ENCODE peak calls at places on chromosome X, in four cellular contexts. B is HCT116, F is SK-N-SH, Q is K562. C is an unnamed sample.

GRCh38 chrX:83658731-83659130 is 150.6 kb downstream of the POU3F4 start:
- DNase-seq in Q (no peak), F (peak; percentile 8), B (no peak), C (peak; percentile 0)

GRCh38 chrX:119784747-119785446 is 6.5 kb downstream of the RPL39 start:
- DNase-seq in B (no peak), F (peak; percentile 47), Q (peak; percentile 46), C (peak; percentile 40)

GRCh38 chrX:108001218-108001814 is 19.1 kb upstream of the TEX13B start:
- DNase-seq in B (peak; percentile 21), F (peak; percentile 19), Q (no peak), C (no peak)

GRCh38 chrX:112636951-112637541 is 42.7 kb downstream of the LHFPL1 start:
- DNase-seq in B (no peak), Q (no peak), F (no peak), C (no peak)

GRCh38 chrX:47380268-47380667 is 9.9 kb downstream of the ZNF157 start:
- DNase-seq in F (no peak), B (no peak), Q (no peak), C (no peak)

GRCh38 chrX:141341341-141341740 is 99.0 kb upstream of the SPANXC start:
- DNase-seq in Q (no peak), B (no peak), F (no peak), C (no peak)

GRCh38 chrX:125295337-125295736 is 24.3 kb upstream of the TEX13C start:
- DNase-seq in Q (no peak), B (no peak), F (no peak), C (no peak)

GRCh38 chrX:134010690-134011089 is 25.3 kb upstream of the GPC3 start:
- DNase-seq in Q (no peak), F (no peak), B (no peak), C (no peak)

GRCh38 chrX:153662266-153662665 is 11.3 kb downstream of the PNCK start:
- DNase-seq in F (peak; percentile 27), Q (no peak), B (peak; percentile 51), C (no peak)

GRCh38 chrX:100750901-100751300 is 19.0 kb upstream of the SYTL4 start:
- DNase-seq in F (no peak), B (no peak), Q (no peak), C (no peak)

GRCh38 chrX:138897621-138898492 is 186.3 kb upstream of the FGF13 start:
- DNase-seq in F (no peak), B (no peak), Q (no peak), C (no peak)

GRCh38 chrX:17689971-17690409 is 47.3 kb upstream of the SCML1 start:
- DNase-seq in Q (peak; percentile 33), B (peak; percentile 16), F (peak; percentile 61), C (peak; percentile 38)

GRCh38 chrX:152061083-152061482 is 77.3 kb downstream of the MAGEA10 start:
- DNase-seq in F (no peak), Q (no peak), B (no peak), C (no peak)

GRCh38 chrX:130184857-130185256 is 13.1 kb downstream of the RAB33A start:
- DNase-seq in Q (no peak), F (no peak), B (no peak), C (no peak)

GRCh38 chrX:103361798-103362197 is 5.5 kb downstream of the TCEAL9 start:
- DNase-seq in B (no peak), F (no peak), Q (no peak), C (no peak)

GRCh38 chrX:38151426-38151825 is 69.2 kb downstream of the SRPX start:
- DNase-seq in B (no peak), Q (no peak), F (no peak), C (no peak)

GRCh38 chrX:106177106-106177981 is 9.2 kb downstream of the PWWP3B start:
- DNase-seq in F (no peak), Q (peak; percentile 6), B (no peak), C (peak; percentile 42)

GRCh38 chrX:123424546-123424945 is 240.5 kb downstream of the GRIA3 start:
- DNase-seq in B (no peak), F (no peak), Q (no peak), C (no peak)
- TF ChIP-seq JUND in B (no peak), F (peak; percentile 56), Q (peak; percentile 14), C (no peak)

GRCh38 chrX:3518870-3519269 is 172.4 kb upstream of the MXRA5 start:
- DNase-seq in Q (no peak), F (no peak), B (peak; percentile 63), C (no peak)
- TF ChIP-seq JUND in Q (no peak), F (peak; percentile 27), B (peak; percentile 73), C (no peak)

DNA sequence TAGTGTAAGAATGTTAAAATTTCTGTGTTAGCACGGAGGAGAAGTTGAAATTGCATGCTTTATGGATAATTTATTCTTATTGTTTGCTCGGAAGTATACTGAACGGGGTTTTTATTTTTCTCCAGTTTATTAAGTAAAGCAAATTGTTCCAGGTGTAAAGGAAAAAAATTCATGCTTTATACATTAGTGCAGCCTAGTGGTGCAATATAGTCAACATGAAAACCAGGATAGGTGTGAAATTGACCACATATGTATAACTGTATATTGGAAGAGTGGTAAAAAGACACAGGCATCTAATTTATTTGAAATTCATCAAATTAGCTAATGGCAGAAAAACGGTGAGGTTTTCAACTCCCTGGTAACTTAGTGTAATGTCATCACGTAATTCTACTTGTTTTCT is 959 bp downstream of the BRS3 start:
- DNase-seq in Q (no peak), B (no peak), F (no peak), C (no peak)
- TF ChIP-seq JUND in Q (no peak), B (no peak), F (no peak), C (no peak)

DNA sequence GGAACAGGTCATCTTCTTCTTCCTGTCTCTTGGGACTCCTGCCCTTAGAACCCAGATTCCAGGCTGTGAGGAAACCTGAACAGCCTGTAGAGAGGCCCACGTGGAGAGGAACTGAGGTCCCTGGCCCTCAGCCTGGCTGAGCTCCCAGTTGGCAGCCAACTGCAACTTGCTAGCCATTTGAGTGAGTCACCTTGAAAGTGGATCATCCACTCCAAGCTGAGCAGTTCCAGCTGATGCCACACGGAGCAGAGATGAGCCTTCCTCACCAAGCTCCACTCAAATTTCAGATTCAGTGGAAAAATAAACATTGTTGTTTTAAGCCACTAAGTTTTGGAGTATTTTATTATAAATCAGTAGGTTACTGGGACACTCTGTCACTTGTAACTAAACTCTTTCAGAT is 392.5 kb downstream of the BCOR start:
- DNase-seq in B (peak; percentile 29), Q (peak; percentile 18), F (no peak), C (peak; percentile 89)
- TF ChIP-seq JUND in B (peak; percentile 52), Q (peak; percentile 49), F (peak; percentile 71), C (no peak)

GRCh38 chrX:1281511-1281910 is 12.9 kb downstream of the CSF2RA start:
- DNase-seq in Q (no peak), F (no peak), B (no peak), C (no peak)
- TF ChIP-seq JUND in Q (no peak), F (peak; percentile 64), B (no peak), C (no peak)

GRCh38 chrX:485368-485767 is 98.7 kb upstream of the PPP2R3B start:
- DNase-seq in F (no peak), B (no peak), Q (no peak), C (no peak)
- TF ChIP-seq JUND in F (no peak), B (no peak), Q (no peak), C (no peak)

DNA sequence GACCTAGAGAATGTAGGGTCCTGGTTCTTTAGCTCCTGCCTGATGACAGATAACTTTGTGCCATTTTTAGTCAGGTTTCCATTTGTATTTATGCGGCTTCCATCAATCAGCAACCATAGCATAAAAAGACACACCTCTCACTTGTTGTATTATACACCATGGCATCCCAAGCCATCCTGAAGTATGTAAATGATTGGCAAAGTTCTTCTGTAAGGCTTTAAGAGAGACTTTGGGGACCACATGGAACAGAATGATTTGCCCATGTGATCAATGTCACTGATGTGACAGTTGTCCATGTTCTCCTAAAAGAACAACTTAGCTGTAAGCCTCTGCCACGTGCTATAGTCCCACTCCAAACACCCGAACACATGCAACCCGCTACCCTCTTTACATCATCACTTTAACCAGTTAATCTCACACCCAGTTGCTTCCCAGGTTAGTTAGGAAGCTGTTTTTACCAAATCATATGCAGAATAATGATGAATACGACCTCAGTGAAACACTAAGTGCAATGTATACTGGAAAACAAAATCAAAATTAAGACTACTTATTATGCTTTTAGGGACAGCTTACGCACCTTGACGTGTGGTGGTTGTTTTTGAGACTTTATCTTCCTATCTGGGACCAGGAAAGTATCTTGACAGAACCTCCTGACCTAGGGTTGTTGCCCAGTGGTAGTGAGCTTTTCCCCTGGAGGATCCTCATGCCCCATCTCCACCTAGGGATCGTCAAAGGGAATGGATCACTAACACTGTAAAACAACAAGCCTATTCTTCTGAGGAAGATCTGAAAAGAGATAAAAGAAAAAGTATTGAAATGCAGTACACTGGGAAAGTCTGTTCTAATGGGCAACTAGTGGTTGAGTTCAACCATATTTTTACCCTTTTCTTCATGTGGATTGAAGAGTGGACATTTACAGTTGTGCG is 267.8 kb downstream of the CHIC1 start:
- DNase-seq in Q (no peak), F (no peak), B (no peak), C (no peak)
- TF ChIP-seq JUND in Q (no peak), F (no peak), B (no peak), C (no peak)

GRCh38 chrX:94400488-94400887 is 726.5 kb downstream of the FAM133A start:
- DNase-seq in F (no peak), Q (no peak), B (no peak), C (no peak)
- TF ChIP-seq JUND in F (no peak), Q (no peak), B (no peak), C (no peak)

GRCh38 chrX:23003121-23003520 is 3.4 kb downstream of the DDX53 start:
- DNase-seq in F (no peak), B (no peak), Q (no peak), C (no peak)
- TF ChIP-seq JUND in F (no peak), B (no peak), Q (no peak), C (no peak)